ENCODE peak calls at places on chromosomes 11 and 22, in seven cellular contexts. E is transverse colon, P is prostate gland, X is stomach, T is HCT116, C is spleen, N is sigmoid colon. S is an unnamed sample.

GRCh38 chr11:12680246-12680939 is 6.2 kb downstream of the TEAD1 start:
- DNase-seq in E (peak; percentile 91), P (peak; percentile 89), X (peak; percentile 88), T (no peak), C (no peak), N (peak; percentile 95), S (no peak)

GRCh38 chr11:120121336-120121735 is 16.6 kb downstream of the TRIM29 start:
- DNase-seq in E (no peak), P (no peak), X (no peak), T (no peak), C (no peak), N (no peak), S (no peak)

GRCh38 chr11:118212131-118212725 is 12.6 kb downstream of the JAML start:
- DNase-seq in E (no peak), P (no peak), X (peak; percentile 47), T (no peak), C (no peak), N (no peak), S (no peak)

GRCh38 chr11:76642341-76642740 is 28.2 kb downstream of the LRRC32 start:
- DNase-seq in E (no peak), P (no peak), X (no peak), T (no peak), C (no peak), N (peak; percentile 43), S (no peak)

GRCh38 chr11:22169833-22170232 is 23.1 kb upstream of the ANO5 start:
- DNase-seq in E (no peak), P (no peak), X (no peak), T (no peak), C (no peak), N (no peak), S (no peak)

GRCh38 chr11:77592727-77593126 is 3.0 kb downstream of the AQP11 start:
- DNase-seq in E (no peak), P (no peak), X (no peak), T (no peak), C (no peak), N (no peak), S (no peak)

GRCh38 chr11:27904358-27905055 is 203.4 kb downstream of the KIF18A start:
- DNase-seq in E (no peak), P (no peak), X (no peak), T (no peak), C (no peak), N (no peak), S (no peak)

GRCh38 chr11:76698321-76699043 is 27.9 kb upstream of the LRRC32 start:
- DNase-seq in E (no peak), P (no peak), X (no peak), T (peak; percentile 34), C (no peak), N (no peak), S (no peak)

GRCh38 chr11:125387991-125388390 is 108.1 kb downstream of the FEZ1 start:
- DNase-seq in E (no peak), P (no peak), X (no peak), T (no peak), C (peak; percentile 23), N (no peak), S (no peak)

GRCh38 chr11:94100253-94100652 is 28.4 kb upstream of the PANX1 start:
- DNase-seq in E (no peak), P (no peak), X (no peak), T (no peak), C (no peak), N (no peak), S (no peak)

GRCh38 chr11:134097146-134097545 is 28.3 kb downstream of the JAM3 start:
- DNase-seq in E (no peak), P (no peak), X (no peak), T (no peak), C (no peak), N (no peak), S (no peak)

GRCh38 chr11:86869531-86869930 is 69.2 kb downstream of the PRSS23 start:
- DNase-seq in E (no peak), P (no peak), X (no peak), T (no peak), C (no peak), N (no peak), S (no peak)

GRCh38 chr11:63937713-63938480 is 905 bp upstream of the NAA40 start:
- DNase-seq in E (peak; percentile 32), P (no peak), X (no peak), T (no peak), C (peak; percentile 84), N (no peak), S (no peak)

GRCh38 chr11:72300268-72300667 is 56.3 kb upstream of the PHOX2A start:
- DNase-seq in E (no peak), P (no peak), X (no peak), T (no peak), C (no peak), N (no peak), S (no peak)

GRCh38 chr11:78061921-78062311 is 1.7 kb upstream of the THRSP start:
- DNase-seq in E (no peak), P (no peak), X (no peak), T (no peak), C (no peak), N (no peak), S (no peak)

GRCh38 chr11:130037881-130038601 is 31.7 kb upstream of the APLP2 start:
- DNase-seq in E (no peak), P (no peak), X (no peak), T (no peak), C (no peak), N (no peak), S (no peak)

GRCh38 chr11:693887-694562 is 997 bp downstream of the DEAF1 start:
- DNase-seq in E (peak; percentile 69), P (no peak), X (no peak), T (no peak), C (peak; percentile 88), N (peak; percentile 79), S (no peak)

GRCh38 chr11:107957109-107957588 is 28.9 kb downstream of the RAB39A start:
- DNase-seq in E (no peak), P (no peak), X (no peak), T (no peak), C (no peak), N (no peak), S (no peak)

GRCh38 chr11:45053736-45054446 is 92.5 kb upstream of the PRDM11 start:
- DNase-seq in E (no peak), P (no peak), X (no peak), T (no peak), C (no peak), N (no peak), S (no peak)

GRCh38 chr11:45056529-45056928 is 89.9 kb upstream of the PRDM11 start:
- DNase-seq in E (no peak), P (no peak), X (no peak), T (no peak), C (no peak), N (no peak), S (no peak)

GRCh38 chr11:45052361-45052760 is 94.1 kb upstream of the PRDM11 start:
- DNase-seq in E (no peak), P (no peak), X (no peak), T (no peak), C (no peak), N (no peak), S (no peak)

GRCh38 chr11:45051621-45052020 is 94.8 kb upstream of the PRDM11 start:
- DNase-seq in E (no peak), P (no peak), X (no peak), T (no peak), C (no peak), N (no peak), S (no peak)

GRCh38 chr11:45054956-45055355 is 91.5 kb upstream of the PRDM11 start:
- DNase-seq in E (no peak), P (no peak), X (no peak), T (no peak), C (no peak), N (no peak), S (no peak)
- H3K4me1 ChIP-seq in E (no peaks in the 10 kb centered on the region), P (no peaks in the 10 kb centered on the region), X (no peaks in the 10 kb centered on the region), T (no peaks in the 10 kb centered on the region), C (peaks cover 13% of the 10 kb centered on the region), N (no peaks in the 10 kb centered on the region), S (peaks cover 5% of the 10 kb centered on the region)

GRCh38 chr22:24494182-24494534 is 974 bp upstream of the UPB1 start:
- DNase-seq in E (no peak), P (no peak), X (no peak), T (no peak), C (no peak), N (no peak), S (no peak)
- H3K9me3 ChIP-seq in E (no peaks in the 10 kb centered on the region), P (no peaks in the 10 kb centered on the region), X (no peaks in the 10 kb centered on the region), T (no peaks in the 10 kb centered on the region), C (no peaks in the 10 kb centered on the region), N (no peaks in the 10 kb centered on the region), S (no peaks in the 10 kb centered on the region)

DNA sequence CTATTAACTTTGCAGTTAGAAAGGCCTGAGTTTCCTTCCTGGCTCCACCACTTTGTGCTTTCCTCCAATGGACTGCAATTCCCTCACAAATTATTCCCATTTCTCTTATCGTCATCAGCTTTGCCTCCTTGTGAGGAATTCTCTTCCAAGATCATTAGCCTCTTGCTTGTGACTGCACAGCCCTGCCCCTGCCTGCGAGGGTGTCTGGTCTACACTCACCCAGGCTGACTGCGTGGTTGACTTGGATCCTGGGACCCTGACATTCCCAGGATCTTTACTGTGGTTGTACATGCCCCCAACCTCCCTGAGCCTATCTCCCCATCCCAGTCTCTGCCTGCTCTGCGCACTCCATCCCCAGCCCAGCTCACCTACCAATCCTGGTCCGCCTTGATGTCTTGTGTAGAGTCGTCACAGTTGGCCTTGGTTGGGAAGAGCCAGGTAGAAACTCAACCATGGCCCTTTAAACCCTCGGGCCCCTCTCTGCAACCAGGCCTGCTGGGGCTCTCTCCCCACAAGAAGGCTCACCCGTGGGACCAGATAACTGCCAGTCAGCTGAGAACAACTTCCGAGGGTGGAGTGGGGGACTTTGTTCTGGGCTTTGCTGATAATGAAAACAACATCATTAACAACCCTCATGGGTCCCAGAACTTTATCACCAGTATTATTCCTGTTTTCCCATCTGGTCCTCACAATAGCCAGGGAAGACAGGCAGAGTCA is at the start of gene OR2AT4:
- DNase-seq in E (no peak), P (no peak), X (no peak), T (no peak), C (no peak), N (no peak), S (no peak)
- TF ChIP-seq POLR2AphosphoS5 in E (no peak), P (no peak), X (no peak), T (no peak), C (no peak), N (no peak), S (no peak)

DNA sequence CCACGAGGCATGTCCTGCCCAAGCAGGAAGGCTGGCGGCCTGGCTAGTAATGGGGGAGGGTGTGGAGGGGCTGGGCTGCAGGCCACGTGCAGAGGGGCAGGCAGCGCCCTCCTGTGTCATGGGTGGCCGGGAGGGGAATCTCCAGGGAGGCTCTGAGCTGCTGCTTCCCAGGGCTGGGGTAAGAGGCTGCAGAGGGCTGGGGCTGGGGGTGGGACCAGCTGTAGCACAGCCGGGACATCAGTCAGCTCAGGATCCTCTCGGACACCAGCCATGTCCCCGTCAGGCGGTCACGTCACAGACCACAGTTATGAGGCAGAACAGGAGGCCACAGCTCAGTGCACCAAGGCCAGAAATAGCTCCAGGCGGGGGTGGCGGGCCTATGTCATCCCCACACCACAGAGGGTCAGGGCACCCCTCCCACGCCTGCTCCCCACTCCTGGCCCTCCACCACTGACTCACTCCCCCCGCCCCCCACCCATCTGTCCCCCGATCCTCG is 21.1 kb downstream of the RTN4R start:
- DNase-seq in E (no peak), P (no peak), X (no peak), T (no peak), C (no peak), N (no peak), S (no peak)
- H3K4me1 ChIP-seq in E (peaks cover 5% of the 10 kb centered on the region), P (peaks cover 2% of the 10 kb centered on the region), X (peaks cover 31% of the 10 kb centered on the region), T (peaks cover 7% of the 10 kb centered on the region), C (peaks cover 89% of the 10 kb centered on the region), N (peaks cover 14% of the 10 kb centered on the region), S (peaks cover 42% of the 10 kb centered on the region)

S was measured in esophagus muscularis mucosa.